ENCODE peak calls at places on chromosomes 13 and 19, in six cellular contexts. T is CD8-positive, alpha-beta T cell; M is psoas muscle; Y is ascending aorta; B is heart right ventricle; E is tibial artery. V is an unnamed sample.
A peak's percentile ranks its signal among the peaks of the same experiment; 100 is the strongest.

GRCh38 chr19:3908266-3909054 is 24.4 kb upstream of the NMRK2 start:
- DNase-seq in B (no peak), Y (no peak), M (no peak), T (no peak), E (no peak), V (no peak)

GRCh38 chr19:14497347-14497921 is 1.5 kb upstream of the GIPC1 start:
- DNase-seq in M (no peak), B (peak; percentile 22), Y (no peak), E (no peak), T (no peak), V (no peak)

GRCh38 chr19:22606212-22606553 is 27.9 kb upstream of the ZNF492 start:
- DNase-seq in Y (no peak), T (no peak), E (no peak), B (no peak), M (no peak), V (no peak)

GRCh38 chr19:898663-899062 is 5.4 kb downstream of the RNU6-9 start:
- DNase-seq in M (peak; percentile 52), E (no peak), Y (no peak), T (no peak), B (no peak), V (no peak)

GRCh38 chr19:56838930-56839664 is 1.4 kb downstream of the PEG3 start:
- DNase-seq in M (peak; percentile 94), Y (peak; percentile 94), T (no peak), B (peak; percentile 94), E (peak; percentile 100), V (peak; percentile 41)

GRCh38 chr13:23748591-23748990 is 140.6 kb downstream of the MIPEP start:
- DNase-seq in Y (no peak), M (no peak), T (no peak), E (no peak), B (no peak), V (no peak)

GRCh38 chr13:73421310-73421912 is 362.6 kb downstream of the KLF5 start:
- DNase-seq in E (no peak), B (no peak), T (no peak), M (no peak), Y (no peak), V (peak; percentile 100)

GRCh38 chr13:44224433-44225149 is 149.0 kb upstream of the SERP2 start:
- DNase-seq in E (peak; percentile 74), B (no peak), T (no peak), Y (no peak), M (no peak), V (no peak)

GRCh38 chr13:75749407-75749806 is 113.3 kb downstream of the LMO7 start:
- DNase-seq in M (peak; percentile 62), B (no peak), Y (peak; percentile 44), E (peak; percentile 45), T (no peak), V (peak; percentile 40)

GRCh38 chr19:2478324-2478755 is 2.4 kb downstream of the GADD45B start:
- DNase-seq in B (peak; percentile 53), Y (peak; percentile 53), T (peak; percentile 41), M (peak; percentile 86), E (peak; percentile 87), V (peak; percentile 78)

GRCh38 chr13:39538826-39539555 is 64.0 kb downstream of the LHFPL6 start:
- DNase-seq in T (no peak), E (no peak), B (no peak), Y (no peak), M (no peak), V (no peak)

GRCh38 chr19:46728693-46729339 is 11.9 kb upstream of the PRKD2 start:
- DNase-seq in B (peak; percentile 84), E (peak; percentile 59), T (peak; percentile 72), Y (no peak), M (peak; percentile 85), V (peak; percentile 23)

GRCh38 chr19:47070756-47071155 is 22.3 kb upstream of the TMEM160 start:
- DNase-seq in M (no peak), T (no peak), Y (no peak), B (no peak), E (no peak), V (no peak)

GRCh38 chr19:17490411-17490810 is 20.1 kb downstream of the SLC27A1 start:
- DNase-seq in T (peak; percentile 41), Y (no peak), M (no peak), E (no peak), B (no peak), V (no peak)

GRCh38 chr19:46460981-46461380 is 10.4 kb downstream of the PNMA8A start:
- DNase-seq in M (no peak), E (no peak), Y (no peak), B (no peak), T (no peak), V (peak; percentile 88)

GRCh38 chr19:610071-610800 is 20.6 kb downstream of the HCN2 start:
- DNase-seq in B (no peak), E (no peak), T (peak; percentile 42), M (no peak), Y (no peak), V (no peak)

GRCh38 chr13:49554387-49554786 is 31.0 kb downstream of the RCBTB1 start:
- DNase-seq in T (no peak), M (no peak), Y (no peak), B (no peak), E (no peak), V (no peak)

GRCh38 chr13:34174671-34175145 is 356.8 kb downstream of the RFC3 start:
- DNase-seq in M (no peak), E (no peak), B (no peak), Y (no peak), T (no peak), V (no peak)

GRCh38 chr19:42121666-42122069 is 10.6 kb downstream of the POU2F2 start:
- DNase-seq in B (peak; percentile 39), E (peak; percentile 61), Y (peak; percentile 34), T (peak; percentile 80), M (peak; percentile 61), V (peak; percentile 82)

GRCh38 chr13:113739527-113740285 is 19.3 kb upstream of the TMEM255B start:
- DNase-seq in M (no peak), B (no peak), T (no peak), E (no peak), Y (no peak), V (no peak)

GRCh38 chr19:18741566-18742121 is 49.5 kb downstream of the COMP start:
- DNase-seq in B (no peak), T (no peak), E (no peak), M (peak; percentile 75), Y (no peak), V (no peak)

GRCh38 chr19:13154911-13155471 is 4.8 kb downstream of the IER2 start:
- DNase-seq in M (peak; percentile 68), Y (peak; percentile 48), T (peak; percentile 56), B (no peak), E (peak; percentile 72), V (peak; percentile 75)

GRCh38 chr19:58545286-58546068 is 1.6 kb downstream of the TRIM28 start:
- DNase-seq in T (no peak), M (no peak), Y (no peak), B (no peak), E (no peak), V (no peak)

GRCh38 chr13:49938274-49938673 is 2.1 kb upstream of the SPRYD7 start:
- DNase-seq in E (no peak), Y (no peak), B (no peak), T (no peak), M (no peak), V (no peak)

GRCh38 chr13:38866649-38867048 is 124.0 kb downstream of the STOML3 start:
- DNase-seq in T (no peak), Y (no peak), E (no peak), M (no peak), B (no peak), V (peak; percentile 44)

GRCh38 chr13:31036717-31037116 is 104.3 kb downstream of the TEX26 start:
- DNase-seq in T (no peak), E (no peak), Y (no peak), B (no peak), M (no peak), V (no peak)

GRCh38 chr19:45929247-45929646 is 14.7 kb upstream of the NANOS2 start:
- DNase-seq in M (peak; percentile 10), Y (no peak), E (no peak), B (no peak), T (no peak), V (no peak)

GRCh38 chr13:113837554-113838355 is 26.1 kb downstream of the GAS6 start:
- DNase-seq in B (peak; percentile 94), Y (peak; percentile 86), E (peak; percentile 96), T (no peak), M (peak; percentile 99), V (peak; percentile 96)

GRCh38 chr13:46663644-46664043 is 110.7 kb downstream of the LRCH1 start:
- DNase-seq in M (no peak), Y (no peak), B (no peak), E (no peak), T (no peak), V (peak; percentile 39)

GRCh38 chr13:24220086-24220703 is 59.7 kb downstream of the SPATA13 start:
- DNase-seq in Y (no peak), E (peak; percentile 57), M (no peak), T (no peak), B (no peak), V (peak; percentile 78)

GRCh38 chr19:21101511-21102242 is 19.7 kb downstream of the ZNF714 start:
- DNase-seq in Y (no peak), T (no peak), E (no peak), M (no peak), B (no peak), V (no peak)

GRCh38 chr13:39684531-39685137 is 29.2 kb downstream of the COG6 start:
- DNase-seq in T (no peak), E (no peak), Y (no peak), B (no peak), M (no peak), V (peak; percentile 56)

GRCh38 chr19:38666662-38667448 is 19.4 kb downstream of the ACTN4 start:
- DNase-seq in T (no peak), Y (no peak), B (no peak), E (peak; percentile 60), M (peak; percentile 61), V (peak; percentile 82)

GRCh38 chr19:17681505-17682125 is 6.5 kb downstream of the UNC13A start:
- DNase-seq in B (peak; percentile 55), Y (no peak), E (no peak), T (peak; percentile 5), M (no peak), V (no peak)

GRCh38 chr19:30778961-30779690 is 406.9 kb downstream of the ZNF536 start:
- DNase-seq in E (no peak), Y (no peak), B (no peak), M (no peak), T (no peak), V (no peak)
- H3K36me3 ChIP-seq in E (no peaks in the 10 kb centered on the region), Y (no peaks in the 10 kb centered on the region), B (no peaks in the 10 kb centered on the region), M (no peaks in the 10 kb centered on the region), T (no peaks in the 10 kb centered on the region), V (no peaks in the 10 kb centered on the region)

GRCh38 chr19:31054430-31054829 is 294.8 kb downstream of the TSHZ3 start:
- DNase-seq in Y (no peak), B (no peak), E (peak; percentile 23), M (no peak), T (no peak), V (peak; percentile 58)
- TF ChIP-seq CTCF in Y (no peak), B (peak; percentile 54), E (no peak), M (peak; percentile 16), T (peak; percentile 14), V (peak; percentile 78)

GRCh38 chr19:7480222-7480974 is 8.4 kb downstream of the PEX11G start:
- DNase-seq in M (no peak), B (no peak), T (no peak), Y (no peak), E (peak; percentile 30), V (no peak)
- H3K27me3 ChIP-seq in M (no peaks in the 10 kb centered on the region), B (no peaks in the 10 kb centered on the region), T (no peaks in the 10 kb centered on the region), Y (no peaks in the 10 kb centered on the region), E (no peaks in the 10 kb centered on the region), V (no peaks in the 10 kb centered on the region)

DNA sequence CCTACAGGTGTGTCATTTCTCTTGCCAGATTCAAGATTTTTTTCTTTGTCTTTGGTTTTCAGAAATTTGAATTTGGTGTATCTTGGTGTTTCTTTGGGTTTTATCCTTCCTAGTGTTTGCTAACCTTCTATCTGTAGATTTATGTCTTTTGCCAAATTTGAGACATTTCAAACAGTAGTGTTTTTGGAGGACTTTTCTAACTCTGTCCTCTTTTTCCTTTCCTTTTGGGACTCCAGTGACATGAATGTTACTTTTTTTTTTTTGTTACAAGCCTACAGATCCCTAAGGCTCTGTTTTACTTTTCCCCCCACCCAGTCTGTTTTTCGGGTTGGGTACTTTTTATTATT is 58.8 kb downstream of the ZMYM2 start:
- DNase-seq in Y (no peak), B (no peak), M (no peak), T (no peak), E (no peak), V (no peak)
- H3K36me3 ChIP-seq in Y (peaks cover 6% of the 10 kb centered on the region), B (peaks cover 69% of the 10 kb centered on the region), M (no peaks in the 10 kb centered on the region), T (peaks cover 16% of the 10 kb centered on the region), E (peaks cover 43% of the 10 kb centered on the region), V (peaks cover 1% of the 10 kb centered on the region)